ENCODE peak calls at places on chromosomes 12 and 14, in seven cellular contexts. O is A673, C is WTC11, Z is GM20000, G is BJ, N is GM06990, B is cardiac fibroblast. J is an unnamed sample.

GRCh38 chr12:97639702-97640101 is 177.1 kb downstream of the RMST start:
- DNase-seq in O (no peak), C (no peak), Z (no peak), G (no peak), N (no peak), B (no peak), J (no peak)

GRCh38 chr14:106551265-106551664 is 1024.9 kb downstream of the TMEM121 start:
- DNase-seq in O (peak; percentile 51), C (no peak), Z (no peak), G (no peak), N (no peak), B (no peak), J (no peak)

GRCh38 chr14:23605931-23606585 is 27.5 kb upstream of the JPH4 start:
- DNase-seq in O (no peak), C (no peak), Z (peak; percentile 71), G (no peak), N (peak; percentile 79), B (peak; percentile 8), J (no peak)

GRCh38 chr12:66662729-66663128 is 16.1 kb downstream of the GRIP1 start:
- DNase-seq in O (no peak), C (no peak), Z (no peak), G (no peak), N (no peak), B (peak; percentile 16), J (no peak)

GRCh38 chr12:106021516-106021915 is 117.2 kb downstream of the NUAK1 start:
- DNase-seq in O (no peak), C (no peak), Z (no peak), G (no peak), N (no peak), B (no peak), J (no peak)

GRCh38 chr12:107328442-107329133 is 235.2 kb upstream of the CRY1 start:
- DNase-seq in O (peak; percentile 81), C (no peak), Z (no peak), G (no peak), N (no peak), B (peak; percentile 69), J (no peak)

GRCh38 chr12:11344504-11344903 is 34.3 kb upstream of the PRB4 start:
- DNase-seq in O (no peak), C (no peak), Z (no peak), G (no peak), N (no peak), B (no peak), J (no peak)

GRCh38 chr12:39605501-39605900 is 14.1 kb downstream of the ABCD2 start:
- DNase-seq in O (no peak), C (no peak), Z (no peak), G (no peak), N (no peak), B (peak; percentile 61), J (no peak)

GRCh38 chr12:112838731-112839130 is 47.2 kb downstream of the RPH3A start:
- DNase-seq in O (no peak), C (no peak), Z (no peak), G (no peak), N (no peak), B (no peak), J (no peak)

GRCh38 chr12:3019005-3019680 is 58.0 kb upstream of the TSPAN9 start:
- DNase-seq in O (no peak), C (no peak), Z (no peak), G (no peak), N (no peak), B (no peak), J (no peak)

GRCh38 chr14:26138764-26139445 is 458.9 kb downstream of the NOVA1 start:
- DNase-seq in O (peak; percentile 77), C (no peak), Z (no peak), G (no peak), N (no peak), B (peak; percentile 58), J (no peak)

GRCh38 chr14:104187121-104187889 is 48.9 kb downstream of the KIF26A start:
- DNase-seq in O (no peak), C (no peak), Z (no peak), G (no peak), N (no peak), B (no peak), J (no peak)

GRCh38 chr12:128513831-128514230 is 246.9 kb downstream of the TMEM132C start:
- DNase-seq in O (no peak), C (no peak), Z (no peak), G (no peak), N (no peak), B (no peak), J (no peak)

GRCh38 chr12:5197127-5197526 is 153.4 kb downstream of the KCNA5 start:
- DNase-seq in O (no peak), C (no peak), Z (no peak), G (no peak), N (no peak), B (no peak), J (no peak)

GRCh38 chr12:120468271-120468845 is 1.2 kb downstream of the SRSF9 start:
- DNase-seq in O (peak; percentile 32), C (peak; percentile 33), Z (peak; percentile 48), G (no peak), N (peak; percentile 47), B (peak; percentile 75), J (peak; percentile 55)

GRCh38 chr14:24839617-24840203 is 205.7 kb upstream of the GZMB start:
- DNase-seq in O (no peak), C (no peak), Z (no peak), G (no peak), N (no peak), B (no peak), J (no peak)

GRCh38 chr14:100142073-100143040 is 17.1 kb downstream of the DEGS2 start:
- DNase-seq in O (no peak), C (no peak), Z (no peak), G (no peak), N (no peak), B (peak; percentile 4), J (no peak)

GRCh38 chr12:112870267-112870980 is 36.3 kb upstream of the OAS1 start:
- DNase-seq in O (no peak), C (no peak), Z (no peak), G (no peak), N (no peak), B (no peak), J (no peak)

GRCh38 chr12:113173081-113173698 is 12.1 kb downstream of the DDX54 start:
- DNase-seq in O (no peak), C (no peak), Z (peak; percentile 78), G (no peak), N (peak; percentile 59), B (no peak), J (no peak)

GRCh38 chr12:65946821-65947220 is 122.5 kb downstream of the HMGA2 start:
- DNase-seq in O (no peak), C (no peak), Z (no peak), G (no peak), N (no peak), B (no peak), J (no peak)

GRCh38 chr12:95417372-95417771 is 56.6 kb upstream of the METAP2 start:
- DNase-seq in O (no peak), C (no peak), Z (no peak), G (no peak), N (no peak), B (peak; percentile 23), J (no peak)

GRCh38 chr12:109999983-110000505 is 814 bp downstream of the ANKRD13A start:
- DNase-seq in O (peak; percentile 25), C (peak; percentile 25), Z (no peak), G (no peak), N (no peak), B (peak; percentile 53), J (no peak)

GRCh38 chr14:77126461-77126990 is 15.1 kb downstream of the ZDHHC22 start:
- DNase-seq in O (no peak), C (no peak), Z (peak; percentile 7), G (no peak), N (no peak), B (no peak), J (no peak)

GRCh38 chr14:94485944-94486841 is 10.2 kb upstream of the SERPINA9 start:
- DNase-seq in O (peak; percentile 61), C (peak; percentile 83), Z (peak; percentile 73), G (no peak), N (peak; percentile 47), B (peak; percentile 57), J (peak; percentile 82)

GRCh38 chr12:118432812-118433540 is 56.6 kb downstream of the SUDS3 start:
- DNase-seq in O (no peak), C (no peak), Z (no peak), G (no peak), N (no peak), B (peak; percentile 43), J (no peak)

GRCh38 chr12:106861984-106862894 is 87.8 kb downstream of the RIC8B start:
- DNase-seq in O (no peak), C (no peak), Z (no peak), G (peak; percentile 43), N (no peak), B (peak; percentile 91), J (no peak)

GRCh38 chr12:78864483-78865296 is at the start of gene SYT1:
- DNase-seq in O (peak; percentile 98), C (peak; percentile 89), Z (no peak), G (peak; percentile 54), N (peak; percentile 8), B (peak; percentile 85), J (peak; percentile 91)
- TF ChIP-seq CTCF in O (no peak), C (no peak), Z (no peak), G (peak; percentile 6), N (no peak), B (no peak), J (no peak)

GRCh38 chr12:57514720-57515467 is 5.4 kb downstream of the DDIT3 start:
- DNase-seq in O (no peak), C (no peak), Z (no peak), G (no peak), N (no peak), B (no peak), J (no peak)

GRCh38 chr12:57517187-57517586 is 3.1 kb downstream of the DDIT3 start:
- DNase-seq in O (no peak), C (no peak), Z (no peak), G (peak; percentile 26), N (no peak), B (peak; percentile 43), J (no peak)

GRCh38 chr12:57515934-57516541 is 4.3 kb downstream of the DDIT3 start:
- DNase-seq in O (no peak), C (no peak), Z (no peak), G (no peak), N (no peak), B (no peak), J (no peak)

GRCh38 chr12:57516617-57517153 is 3.6 kb downstream of the DDIT3 start:
- DNase-seq in O (no peak), C (no peak), Z (no peak), G (no peak), N (no peak), B (no peak), J (no peak)

GRCh38 chr12:57515468-57515933 is 4.8 kb downstream of the DDIT3 start:
- DNase-seq in O (no peak), C (no peak), Z (no peak), G (no peak), N (no peak), B (no peak), J (no peak)
- TF ChIP-seq CTCF in O (no peak), C (no peak), Z (no peak), G (no peak), N (no peak), B (no peak), J (no peak)

GRCh38 chr12:92162079-92162478 is 16.4 kb upstream of the BTG1 start:
- DNase-seq in O (no peak), C (no peak), Z (no peak), G (no peak), N (no peak), B (no peak), J (no peak)
- TF ChIP-seq CTCF in O (no peak), C (no peak), Z (no peak), G (no peak), N (no peak), B (no peak), J (no peak)

GRCh38 chr14:74324945-74325361 is 22.2 kb upstream of the ABCD4 start:
- DNase-seq in O (peak; percentile 62), C (peak; percentile 24), Z (peak; percentile 37), G (no peak), N (no peak), B (peak; percentile 63), J (no peak)
- TF ChIP-seq CTCF in O (peak; percentile 71), C (peak; percentile 60), Z (peak; percentile 16), G (peak; percentile 77), N (peak; percentile 68), B (peak; percentile 74), J (peak; percentile 90)

J was measured in glutamatergic neuron.